ENCODE peak calls at places on chromosomes 3 and 15, in five cellular contexts. W, B, T, D and O are unnamed samples.

GRCh38 chr15:29612096-29612495 is 210.2 kb downstream of the TJP1 start:
- DNase-seq in B (peak), D (peak), T (no peak), W (no peak), O (no peak)

GRCh38 chr15:56076651-56077050 is 83.2 kb upstream of the NEDD4 start:
- DNase-seq in D (no peak), B (no peak), W (no peak), T (no peak), O (no peak)

GRCh38 chr3:156614642-156615511 is 59.5 kb upstream of the TIPARP start:
- DNase-seq in W (peak), D (no peak), T (no peak), B (peak), O (no peak)

GRCh38 chr3:11195201-11195600 is 40.9 kb downstream of the HRH1 start:
- DNase-seq in W (no peak), D (no peak), T (no peak), B (no peak), O (no peak)

GRCh38 chr15:99440551-99441426 is 125.0 kb upstream of the MEF2A start:
- DNase-seq in W (no peak), T (peak), B (no peak), D (no peak), O (peak)

GRCh38 chr15:34043813-34044212 is 4.8 kb upstream of the AVEN start:
- DNase-seq in T (no peak), W (no peak), B (peak), D (no peak), O (no peak)

GRCh38 chr15:90706394-90707327 is 10.5 kb upstream of the BLM start:
- DNase-seq in D (no peak), T (no peak), W (no peak), B (no peak), O (no peak)

GRCh38 chr3:64225695-64226499 is 631 bp upstream of the PRICKLE2 start:
- DNase-seq in W (no peak), D (no peak), B (no peak), T (peak), O (no peak)

GRCh38 chr3:141830508-141830907 is 45.9 kb upstream of the ATP1B3 start:
- DNase-seq in D (no peak), W (no peak), B (no peak), T (no peak), O (no peak)

GRCh38 chr3:104273046-104273649 is 1093.6 kb upstream of the ALCAM start:
- DNase-seq in D (peak), T (no peak), B (peak), W (no peak), O (no peak)

GRCh38 chr15:42020713-42021273 is at the start of gene PLA2G4E:
- DNase-seq in W (no peak), B (no peak), T (no peak), D (no peak), O (no peak)

GRCh38 chr3:126474498-126475410 is 937 bp downstream of the ZXDC start:
- DNase-seq in D (peak), W (peak), B (peak), T (peak), O (peak)

GRCh38 chr3:3286014-3286413 is 106.5 kb upstream of the CRBN start:
- DNase-seq in T (no peak), B (no peak), D (no peak), W (no peak), O (no peak)

GRCh38 chr3:128360243-128360642 is 106.4 kb downstream of the DNAJB8 start:
- DNase-seq in W (no peak), B (no peak), D (no peak), T (no peak), O (no peak)

GRCh38 chr3:155356594-155357370 is 63.3 kb upstream of the STRIT1 start:
- DNase-seq in D (no peak), T (no peak), B (no peak), W (no peak), O (no peak)

GRCh38 chr3:31532587-31533168 is at the start of gene STT3B:
- DNase-seq in B (peak), D (peak), W (peak), T (peak), O (peak)

GRCh38 chr3:51622868-51623267 is 48.2 kb upstream of the TEX264 start:
- DNase-seq in B (peak), T (no peak), W (no peak), D (no peak), O (no peak)

GRCh38 chr15:62068787-62069170 is 2.0 kb downstream of the C2CD4A start:
- DNase-seq in D (no peak), W (no peak), T (no peak), B (no peak), O (no peak)

GRCh38 chr15:70271422-70272088 is 173.8 kb upstream of the TLE3 start:
- DNase-seq in D (peak), T (no peak), B (peak), W (peak), O (no peak)

GRCh38 chr3:197599089-197599765 is 43.5 kb upstream of the BDH1 start:
- DNase-seq in B (peak), T (peak), W (peak), D (peak), O (peak)

GRCh38 chr3:106691476-106691875 is 685.8 kb upstream of the CCDC54 start:
- DNase-seq in W (no peak), D (no peak), B (peak), T (no peak), O (no peak)

GRCh38 chr3:112333002-112333385 is at the start of gene CD200:
- DNase-seq in D (peak), W (no peak), B (peak), T (peak), O (peak)

GRCh38 chr3:25664066-25664809 is 469 bp downstream of the TOP2B start:
- DNase-seq in T (peak), D (peak), W (peak), B (peak), O (peak)

GRCh38 chr15:77009646-77010311 is 14.9 kb downstream of the PSTPIP1 start:
- DNase-seq in W (no peak), B (no peak), D (no peak), T (no peak), O (no peak)

GRCh38 chr15:40105517-40106202 is 3.0 kb downstream of the BMF start:
- DNase-seq in W (no peak), T (peak), D (no peak), B (no peak), O (peak)

GRCh38 chr15:30990451-30991300 is 752 bp downstream of the MTMR10 start:
- DNase-seq in T (peak), B (peak), D (peak), W (peak), O (no peak)

GRCh38 chr15:78108300-78109084 is 16.1 kb downstream of the SH2D7 start:
- DNase-seq in T (peak), W (peak), B (peak), D (peak), O (peak)

GRCh38 chr3:73745429-73746247 is 120.9 kb upstream of the PDZRN3 start:
- DNase-seq in D (no peak), B (no peak), T (no peak), W (no peak), O (no peak)

GRCh38 chr3:100915706-100916105 is 77.5 kb downstream of the ABI3BP start:
- DNase-seq in B (no peak), D (no peak), T (no peak), W (no peak), O (no peak)

GRCh38 chr3:40179016-40179415 is 130.5 kb upstream of the EIF1B start:
- DNase-seq in T (peak), W (peak), B (peak), D (peak), O (peak)

GRCh38 chr3:45067486-45067885 is 41.4 kb downstream of the CLEC3B start:
- DNase-seq in T (no peak), B (no peak), W (no peak), D (no peak), O (no peak)

GRCh38 chr3:100416176-100416575 is 14.8 kb downstream of the LNP1 start:
- DNase-seq in B (no peak), T (no peak), D (no peak), W (no peak), O (no peak)

GRCh38 chr15:87610366-87610765 is 646.2 kb downstream of the NTRK3 start:
- DNase-seq in D (peak), B (peak), T (no peak), W (no peak), O (no peak)

GRCh38 chr3:145176907-145177306 is 984.1 kb downstream of the PLOD2 start:
- DNase-seq in B (no peak), D (no peak), W (no peak), T (no peak), O (no peak)

GRCh38 chr3:196501316-196502064 is 2.1 kb downstream of the RNF168 start:
- DNase-seq in B (peak), D (peak), T (peak), W (no peak), O (no peak)

GRCh38 chr15:25481208-25481862 is 42.5 kb upstream of the UBE3A start:
- DNase-seq in T (no peak), W (no peak), B (peak), D (no peak), O (no peak)

GRCh38 chr3:58433400-58434169 is at the start of gene PDHB:
- DNase-seq in W (peak), D (peak), T (peak), B (peak), O (peak)
- TF ChIP-seq CTCF in W (no peak), D (no peak), T (no peak), B (no peak), O (no peak)

GRCh38 chr3:50486219-50486888 is 17.1 kb downstream of the CACNA2D2 start:
- DNase-seq in T (no peak), D (no peak), W (no peak), B (peak), O (no peak)
- TF ChIP-seq CTCF in T (no peak), D (no peak), W (no peak), B (no peak), O (no peak)

GRCh38 chr15:74808840-74809229 is 3.8 kb upstream of the LMAN1L start:
- DNase-seq in B (no peak), D (no peak), T (no peak), W (no peak), O (no peak)
- TF ChIP-seq CTCF in B (no peak), D (no peak), T (no peak), W (no peak), O (no peak)

GRCh38 chr15:32774022-32774421 is 56.2 kb downstream of the GREM1 start:
- DNase-seq in D (no peak), W (no peak), B (peak), T (no peak), O (no peak)
- TF ChIP-seq CTCF in D (no peak), W (no peak), B (no peak), T (no peak), O (no peak)

GRCh38 chr3:107882261-107882660 is 208.6 kb downstream of the CD47 start:
- DNase-seq in T (no peak), B (no peak), D (no peak), W (no peak), O (no peak)
- TF ChIP-seq CTCF in T (no peak), B (no peak), D (no peak), W (no peak), O (no peak)

GRCh38 chr3:12536423-12536822 is 8.9 kb downstream of the MKRN2OS start:
- DNase-seq in D (no peak), B (no peak), W (no peak), T (no peak), O (no peak)
- TF ChIP-seq CTCF in D (peak), B (peak), W (no peak), T (no peak), O (peak)

GRCh38 chr3:177150218-177150916 is 46.9 kb downstream of the TBL1XR1 start:
- DNase-seq in D (no peak), W (no peak), T (no peak), B (peak), O (no peak)
- TF ChIP-seq CTCF in D (no peak), W (no peak), T (no peak), B (no peak), O (no peak)